ENCODE peak calls at places on chromosomes 13 and 19, in seven cellular contexts. O is fibroblast of pulmonary artery, R is AG10803, T is choroid plexus epithelial cell, Z is psoas muscle, I is mammary epithelial cell, F is mucosa of descending colon. P is an unnamed sample.

GRCh38 chr19:45959517-45960025 is 14.1 kb downstream of the NOVA2 start:
- DNase-seq in Z (no peak), I (no peak), R (no peak), T (no peak), F (no peak), O (no peak), P (no peak)

GRCh38 chr19:19782783-19783182 is 38.8 kb downstream of the ZNF506 start:
- DNase-seq in T (no peak), I (no peak), Z (no peak), F (no peak), R (no peak), O (no peak), P (peak)

GRCh38 chr19:10412257-10412977 is 7.9 kb upstream of the PDE4A start:
- DNase-seq in T (no peak), R (no peak), O (no peak), F (no peak), Z (no peak), I (no peak), P (no peak)

GRCh38 chr13:53189162-53189561 is 160.5 kb downstream of the OLFM4 start:
- DNase-seq in Z (no peak), R (no peak), O (no peak), F (no peak), I (no peak), T (no peak), P (no peak)

GRCh38 chr13:48505597-48506091 is 27.2 kb downstream of the RCBTB2 start:
- DNase-seq in I (peak), F (peak), O (no peak), Z (no peak), R (peak), T (no peak), P (peak)

GRCh38 chr19:13036366-13036976 is 41.2 kb downstream of the NFIX start:
- DNase-seq in T (peak), I (peak), Z (peak), O (peak), F (peak), R (peak), P (peak)

GRCh38 chr13:31982540-31982939 is 49.0 kb upstream of the FRY start:
- DNase-seq in O (peak), Z (peak), I (peak), R (peak), T (peak), F (peak), P (peak)

GRCh38 chr19:17938092-17938845 is 5.5 kb downstream of the CCDC124 start:
- DNase-seq in Z (peak), T (peak), I (peak), O (peak), R (peak), F (peak), P (peak)

GRCh38 chr19:10334340-10335148 is 1.2 kb upstream of the RAVER1 start:
- DNase-seq in O (peak), I (peak), F (peak), T (peak), Z (peak), R (peak), P (peak)

GRCh38 chr13:113734826-113735125 is 24.2 kb upstream of the TMEM255B start:
- DNase-seq in R (no peak), Z (no peak), I (no peak), O (no peak), T (no peak), F (no peak), P (no peak)

GRCh38 chr13:31927219-31927653 is 104.3 kb upstream of the FRY start:
- DNase-seq in Z (no peak), F (peak), O (no peak), T (no peak), R (no peak), I (no peak), P (no peak)

GRCh38 chr19:2462635-2463421 is 6.1 kb upstream of the LMNB2 start:
- DNase-seq in I (peak), F (peak), O (peak), Z (peak), T (peak), R (peak), P (peak)

GRCh38 chr13:45048890-45049407 is 59.6 kb downstream of the GPALPP1 start:
- DNase-seq in I (no peak), Z (no peak), R (no peak), O (no peak), F (no peak), T (no peak), P (no peak)

GRCh38 chr19:32676895-32677359 is 1.3 kb downstream of the RGS9BP start:
- DNase-seq in T (no peak), Z (peak), I (no peak), F (no peak), R (no peak), O (no peak), P (no peak)

GRCh38 chr13:40644838-40645620 is 21.4 kb downstream of the FOXO1 start:
- DNase-seq in I (peak), F (no peak), O (no peak), R (peak), Z (no peak), T (no peak), P (no peak)

GRCh38 chr19:33289261-33289660 is 13.1 kb downstream of the CEBPA start:
- DNase-seq in T (no peak), I (no peak), O (no peak), F (no peak), Z (no peak), R (no peak), P (no peak)

GRCh38 chr19:45768644-45769053 is 403 bp downstream of the SIX5 start:
- DNase-seq in Z (no peak), O (peak), I (peak), R (peak), T (peak), F (no peak), P (peak)

GRCh38 chr13:109779074-109779473 is 7.3 kb downstream of the IRS2 start:
- DNase-seq in I (no peak), R (no peak), T (no peak), Z (no peak), F (peak), O (no peak), P (no peak)

GRCh38 chr19:29831686-29832085 is 19.9 kb downstream of the CCNE1 start:
- DNase-seq in T (no peak), O (no peak), R (no peak), F (no peak), Z (no peak), I (no peak), P (no peak)

GRCh38 chr13:112928958-112929777 is 39.8 kb upstream of the MCF2L start:
- DNase-seq in T (peak), R (peak), I (no peak), F (peak), Z (no peak), O (peak), P (peak)

GRCh38 chr13:29922896-29923295 is 72.5 kb upstream of the UBL3 start:
- DNase-seq in I (peak), Z (no peak), O (peak), T (peak), F (no peak), R (peak), P (peak)

GRCh38 chr13:46721054-46721453 is 75.9 kb downstream of the ESD start:
- DNase-seq in R (peak), Z (peak), T (peak), F (peak), O (peak), I (peak), P (peak)

GRCh38 chr19:45865269-45865948 is 1.3 kb downstream of the FOXA3 start:
- DNase-seq in I (no peak), F (peak), R (no peak), Z (no peak), O (no peak), T (no peak), P (no peak)

DNA sequence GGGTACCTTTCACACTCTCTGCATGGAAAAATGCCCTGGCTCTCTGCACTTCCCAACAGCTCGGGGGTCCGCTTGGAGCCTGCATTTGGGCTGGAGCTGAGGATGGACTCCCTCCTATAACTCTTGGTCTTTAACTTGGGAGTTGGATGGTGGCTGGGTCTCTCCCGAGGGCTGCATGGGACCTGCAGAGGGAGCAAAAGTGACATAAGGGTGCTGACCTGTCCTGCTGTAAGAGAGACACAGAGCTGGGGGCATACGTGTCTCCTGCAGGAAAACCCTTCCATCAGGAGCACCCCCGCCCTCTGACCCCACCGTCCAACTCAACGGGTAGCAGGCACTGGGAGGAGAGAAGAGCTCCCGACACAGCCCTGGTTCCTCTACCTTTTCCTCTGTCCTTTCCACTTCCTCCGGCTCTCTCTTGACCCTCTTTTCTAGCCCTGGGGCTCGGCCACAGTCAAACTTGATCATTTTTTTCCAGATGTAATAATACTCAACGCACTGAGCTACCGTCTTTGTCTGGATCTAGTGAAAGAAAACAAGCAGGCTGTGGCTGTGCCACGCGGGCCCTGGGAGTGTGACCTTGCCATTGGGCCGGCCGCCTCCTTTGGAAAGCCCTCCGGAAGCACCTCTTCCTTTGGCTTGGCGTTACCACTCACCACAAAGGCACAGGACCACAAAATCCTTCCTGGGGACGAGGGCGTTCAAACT is 6.8 kb upstream of the NAPA start:
- DNase-seq in T (no peak), R (no peak), Z (no peak), I (no peak), F (no peak), O (no peak), P (no peak)
- TF ChIP-seq CTCF in T (no peak), R (no peak), Z (no peak), I (no peak), F (no peak), O (no peak), P (no peak)

GRCh38 chr13:78595819-78596700 is 7.3 kb downstream of the POU4F1 start:
- DNase-seq in F (no peak), T (no peak), Z (no peak), O (no peak), R (no peak), I (no peak), P (no peak)

GRCh38 chr13:78595458-78595818 is 7.9 kb downstream of the POU4F1 start:
- DNase-seq in F (no peak), R (no peak), I (no peak), O (no peak), Z (no peak), T (no peak), P (no peak)

GRCh38 chr13:78596701-78597550 is 6.4 kb downstream of the POU4F1 start:
- DNase-seq in O (no peak), I (no peak), R (no peak), F (no peak), Z (no peak), T (no peak), P (no peak)

GRCh38 chr13:78593129-78593528 is 10.2 kb downstream of the POU4F1 start:
- DNase-seq in O (no peak), R (no peak), I (no peak), T (no peak), F (no peak), Z (no peak), P (no peak)

GRCh38 chr13:78593652-78594494 is 9.5 kb downstream of the POU4F1 start:
- DNase-seq in I (no peak), F (no peak), Z (no peak), T (no peak), O (no peak), R (no peak), P (no peak)
- H3K4me3 ChIP-seq in I (no peak), F (no peak), Z (no peak), T (no peak), O (no peak), R (no peak), P (no peak)

DNA sequence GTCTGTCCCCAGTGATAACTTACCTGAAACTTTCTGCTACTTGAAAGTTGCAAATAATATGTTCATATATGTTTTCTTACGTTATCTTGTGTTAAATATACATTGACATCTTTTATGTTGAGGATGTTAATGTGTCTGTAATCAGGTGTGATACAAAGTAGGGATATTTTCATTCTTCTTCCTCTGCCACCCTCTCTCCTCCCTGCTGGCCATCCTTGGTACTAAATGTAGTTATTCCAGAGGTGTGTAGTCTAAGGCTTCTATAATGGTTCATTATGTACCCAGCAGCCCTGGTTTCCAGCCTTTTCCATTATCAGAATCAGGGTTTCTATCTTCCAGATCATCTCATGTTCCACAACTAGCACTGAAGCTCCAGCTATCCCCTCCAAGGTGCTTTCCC is 606.7 kb upstream of the KLHL1 start:
- DNase-seq in I (no peak), F (no peak), R (no peak), T (no peak), Z (no peak), O (no peak), P (no peak)
- TF ChIP-seq CTCF in I (peak), F (no peak), R (no peak), T (no peak), Z (no peak), O (no peak), P (no peak)

GRCh38 chr13:95676775-95677563 is at the start of gene DNAJC3:
- DNase-seq in R (peak), F (peak), T (peak), I (peak), Z (peak), O (peak), P (peak)

GRCh38 chr13:95679722-95680121 is 2.8 kb downstream of the DNAJC3 start:
- DNase-seq in I (no peak), Z (no peak), F (no peak), O (no peak), T (no peak), R (no peak), P (no peak)

GRCh38 chr13:95677564-95678386 is 836 bp downstream of the DNAJC3 start:
- DNase-seq in R (peak), I (peak), T (peak), Z (no peak), O (peak), F (peak), P (peak)

GRCh38 chr13:95676100-95676774 is 702 bp upstream of the DNAJC3 start:
- DNase-seq in R (peak), I (peak), T (peak), F (peak), O (peak), Z (no peak), P (peak)

GRCh38 chr13:95678967-95679366 is 2.0 kb downstream of the DNAJC3 start:
- DNase-seq in I (no peak), F (no peak), Z (no peak), R (no peak), T (no peak), O (no peak), P (no peak)
- H3K4me3 ChIP-seq in I (peak), F (no peak), Z (peak), R (peak), T (peak), O (peak), P (peak)

P was measured in cardiac fibroblast.